ENCODE peak calls at places on chromosomes 16 and 17, in ten cellular contexts. F is psoas muscle, W is uterus, M is PC-9, J is mesothelial cell of epicardium, A is esophagus muscularis mucosa, P is fibroblast of the aortic adventitia, O is HCT116, Y is neural crest cell, N is Calu3. T is an unnamed sample.

GRCh38 chr17:48351916-48352332 is 78.1 kb downstream of the SKAP1 start:
- DNase-seq in N (no peak), M (peak), P (peak), J (no peak), O (peak), A (no peak), Y (no peak), W (no peak), F (no peak), T (no peak)

GRCh38 chr17:80086616-80087015 is 14.8 kb upstream of the GAA start:
- DNase-seq in M (no peak), J (no peak), N (no peak), A (no peak), F (no peak), P (no peak), Y (no peak), O (no peak), W (no peak), T (no peak)

GRCh38 chr16:79691001-79691400 is 90.5 kb upstream of the MAF start:
- DNase-seq in M (no peak), O (no peak), P (no peak), J (no peak), Y (no peak), A (no peak), N (no peak), F (no peak), W (no peak), T (no peak)

GRCh38 chr17:61966201-61966600 is 38.4 kb upstream of the INTS2 start:
- DNase-seq in A (no peak), P (no peak), M (no peak), O (no peak), Y (no peak), W (no peak), N (no peak), F (no peak), J (no peak), T (no peak)

GRCh38 chr17:12257176-12257575 is 236.5 kb downstream of the MAP2K4 start:
- DNase-seq in P (no peak), O (no peak), W (no peak), A (peak), M (no peak), F (no peak), N (no peak), Y (no peak), J (no peak), T (no peak)

GRCh38 chr16:71504901-71505300 is 15.8 kb upstream of the ZNF19 start:
- DNase-seq in A (no peak), P (no peak), F (no peak), N (peak), Y (no peak), M (peak), J (no peak), O (no peak), W (no peak), T (no peak)

GRCh38 chr17:8359769-8360168 is 16.7 kb downstream of the KRABD2 start:
- DNase-seq in M (no peak), J (no peak), Y (no peak), A (no peak), P (peak), F (no peak), N (no peak), O (no peak), W (no peak), T (no peak)

GRCh38 chr16:75108792-75109731 is 7.5 kb downstream of the LDHD start:
- DNase-seq in N (peak), P (peak), Y (no peak), A (peak), O (peak), F (peak), J (no peak), M (peak), W (peak), T (peak)

GRCh38 chr16:47139561-47140185 is 4.1 kb downstream of the NETO2 start:
- DNase-seq in J (no peak), A (no peak), O (no peak), W (no peak), Y (no peak), M (no peak), F (no peak), P (no peak), N (no peak), T (no peak)

GRCh38 chr17:29240477-29240876 is 6.2 kb upstream of the CRYBA1 start:
- DNase-seq in P (no peak), M (no peak), W (no peak), Y (no peak), F (no peak), A (peak), O (no peak), J (no peak), N (no peak), T (no peak)

GRCh38 chr16:30381351-30382041 is 865 bp downstream of the SEPTIN1 start:
- DNase-seq in N (no peak), O (no peak), A (no peak), Y (no peak), P (no peak), W (no peak), J (no peak), M (no peak), F (no peak), T (no peak)

GRCh38 chr16:77960771-77961170 is 61.6 kb upstream of the CLEC3A start:
- DNase-seq in W (no peak), M (no peak), Y (no peak), A (no peak), O (no peak), N (no peak), P (no peak), J (no peak), F (no peak), T (no peak)

GRCh38 chr17:41015473-41015872 is 6.5 kb upstream of the KRTAP3-1 start:
- DNase-seq in M (no peak), A (no peak), N (no peak), O (no peak), P (no peak), Y (no peak), J (no peak), F (no peak), W (no peak), T (no peak)

GRCh38 chr16:25007284-25007984 is 7.7 kb downstream of the ARHGAP17 start:
- DNase-seq in A (no peak), W (no peak), O (no peak), N (no peak), Y (no peak), J (no peak), P (peak), M (no peak), F (no peak), T (no peak)

GRCh38 chr17:50498021-50498874 is 10.0 kb upstream of the MYCBPAP start:
- DNase-seq in P (no peak), J (no peak), O (no peak), N (peak), F (peak), W (no peak), Y (no peak), A (no peak), M (peak), T (no peak)

GRCh38 chr16:47055136-47055885 is 81.8 kb upstream of the DNAJA2 start:
- DNase-seq in O (no peak), M (no peak), Y (no peak), W (no peak), P (no peak), J (no peak), F (no peak), N (no peak), A (no peak), T (no peak)

GRCh38 chr16:3171855-3172593 is 16.0 kb upstream of the OR1F1 start:
- DNase-seq in N (peak), F (no peak), O (no peak), M (no peak), W (no peak), J (no peak), Y (no peak), A (no peak), P (no peak), T (no peak)

GRCh38 chr16:3171181-3171854 is 16.7 kb upstream of the OR1F1 start:
- DNase-seq in W (no peak), J (no peak), N (peak), Y (no peak), F (no peak), M (no peak), A (no peak), O (no peak), P (no peak), T (no peak)

GRCh38 chr16:3173892-3174617 is 13.9 kb upstream of the OR1F1 start:
- DNase-seq in M (no peak), O (no peak), P (no peak), N (peak), J (no peak), A (no peak), F (no peak), W (no peak), Y (peak), T (no peak)

GRCh38 chr16:3174618-3175148 is 13.3 kb upstream of the OR1F1 start:
- DNase-seq in F (no peak), P (no peak), W (no peak), N (no peak), J (no peak), O (no peak), M (no peak), A (no peak), Y (no peak), T (no peak)

GRCh38 chr16:3175157-3176153 is 12.5 kb upstream of the OR1F1 start:
- DNase-seq in P (no peak), Y (peak), W (no peak), N (peak), F (no peak), A (no peak), J (no peak), O (peak), M (no peak), T (no peak)
- TF ChIP-seq CTCF in P (no peak), Y (no peak), W (no peak), N (no peak), F (no peak), A (no peak), J (no peak), O (peak), M (no peak), T (no peak)

DNA sequence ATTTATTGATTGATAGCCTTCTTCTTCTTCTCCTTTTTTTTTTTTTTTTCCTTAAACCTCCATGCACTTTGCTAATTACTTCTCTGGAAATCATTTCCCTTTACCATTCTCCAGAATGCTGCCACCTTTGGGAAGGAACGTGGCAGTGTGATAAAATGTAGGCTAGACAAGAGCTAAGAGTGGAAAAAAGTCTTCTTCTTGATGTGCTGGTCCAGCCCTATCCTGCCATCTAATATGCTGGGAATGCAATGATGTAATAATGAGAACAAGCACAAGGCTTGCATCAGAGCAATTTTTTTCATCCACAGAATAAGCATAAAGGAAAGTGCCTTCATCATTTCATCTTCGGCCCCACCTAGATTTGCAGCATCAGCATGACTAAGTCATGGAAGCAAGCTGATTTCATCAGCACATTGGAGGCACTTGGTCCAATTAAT is 128.7 kb upstream of the ZFHX3 start:
- DNase-seq in W (no peak), F (no peak), P (peak), N (peak), A (no peak), O (peak), J (no peak), M (peak), Y (no peak), T (no peak)
- TF ChIP-seq CTCF in W (peak), F (peak), P (peak), N (no peak), A (no peak), O (peak), J (no peak), M (peak), Y (peak), T (no peak)

GRCh38 chr17:63832455-63832854 is 5.0 kb upstream of the FTSJ3 start:
- DNase-seq in F (no peak), N (no peak), M (no peak), P (no peak), Y (no peak), O (no peak), A (no peak), W (no peak), J (no peak), T (no peak)
- TF ChIP-seq CTCF in F (no peak), N (no peak), M (no peak), P (no peak), Y (no peak), O (no peak), A (no peak), W (no peak), J (no peak), T (no peak)

DNA sequence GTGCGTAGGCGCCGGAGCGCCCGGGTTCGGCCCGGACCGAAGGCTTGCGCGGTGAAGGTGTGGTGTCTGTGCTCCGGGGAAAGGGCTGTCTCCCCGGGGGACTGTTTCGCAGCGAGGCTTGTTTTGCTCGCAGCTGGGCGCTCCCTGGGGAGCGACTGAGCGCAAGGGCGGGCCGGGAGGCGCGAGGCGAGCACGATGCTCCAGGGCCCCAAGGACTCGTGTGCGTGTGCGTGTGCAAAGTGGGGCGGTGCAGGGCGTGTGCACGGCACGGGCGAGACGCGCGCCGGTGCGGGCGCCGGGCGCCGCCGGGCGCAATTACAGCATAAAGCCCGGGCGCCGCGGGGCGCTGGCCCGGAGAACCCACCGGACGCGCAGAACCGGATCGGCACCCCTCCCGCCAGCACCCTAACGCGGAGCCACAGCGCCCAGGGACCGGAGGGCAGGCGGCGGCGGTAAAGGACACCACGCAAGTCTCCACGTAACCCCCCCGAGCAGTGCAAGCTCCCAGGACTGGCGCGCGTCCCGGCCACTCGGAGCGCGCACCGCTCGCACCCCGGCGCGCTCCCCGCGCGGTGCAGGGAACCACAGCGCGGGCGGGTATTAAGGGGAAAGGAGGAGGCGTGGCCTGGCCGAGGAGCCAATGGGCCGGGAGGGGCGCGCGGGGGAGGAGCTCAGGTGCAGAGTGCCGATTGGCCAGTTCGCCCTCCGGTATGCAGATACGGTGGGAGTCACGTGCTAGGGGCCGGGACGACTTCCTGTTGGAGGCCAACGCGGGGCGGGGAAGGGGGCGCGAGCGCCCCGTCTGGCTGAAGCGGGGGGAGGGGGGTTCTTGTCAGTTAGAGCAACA is at the start of gene TNRC6C:
- DNase-seq in A (peak), O (peak), Y (peak), F (peak), W (peak), J (peak), N (peak), P (peak), M (no peak), T (peak)
- TF ChIP-seq CTCF in A (peak), O (peak), Y (no peak), F (peak), W (no peak), J (no peak), N (no peak), P (peak), M (no peak), T (peak)